ENCODE peak calls at places on chromosomes 1 and 21, in six cellular contexts. C is fibroblast of lung, H is ovary, P is cardiac muscle cell, Y is kidney, G is suprapubic skin. F is an unnamed sample.

GRCh38 chr21:33973268-33973667 is 57.7 kb upstream of the ATP5PO start:
- DNase-seq in Y (no peak), P (no peak), C (no peak), G (no peak), H (no peak), F (no peak)

GRCh38 chr1:30303387-30303786 is 420.0 kb downstream of the MATN1 start:
- DNase-seq in H (no peak), C (no peak), G (no peak), P (no peak), Y (no peak), F (no peak)

GRCh38 chr1:151458936-151459330 is 361 bp downstream of the POGZ start:
- DNase-seq in Y (peak), H (peak), C (peak), G (peak), P (peak), F (peak)

GRCh38 chr1:160189649-160190625 is at the start of gene CASQ1:
- DNase-seq in C (peak), G (no peak), P (peak), H (peak), Y (no peak), F (peak)

GRCh38 chr1:212203611-212204010 is 81.6 kb upstream of the PPP2R5A start:
- DNase-seq in C (no peak), H (no peak), G (no peak), Y (no peak), P (no peak), F (no peak)

GRCh38 chr1:163412216-163412615 is 90.5 kb downstream of the NUF2 start:
- DNase-seq in P (peak), G (no peak), H (no peak), Y (no peak), C (no peak), F (no peak)

GRCh38 chr1:63318255-63319068 is 3.9 kb upstream of the FOXD3 start:
- DNase-seq in P (no peak), G (no peak), Y (no peak), C (peak), H (no peak), F (no peak)

GRCh38 chr1:119254067-119254720 is 113.7 kb upstream of the WARS2 start:
- DNase-seq in C (no peak), P (no peak), Y (no peak), H (no peak), G (no peak), F (no peak)

GRCh38 chr1:23194119-23194984 is 22.9 kb downstream of the HTR1D start:
- DNase-seq in P (no peak), C (peak), Y (no peak), H (no peak), G (no peak), F (no peak)

GRCh38 chr1:204128464-204128963 is 23.3 kb downstream of the ETNK2 start:
- DNase-seq in Y (no peak), G (no peak), H (no peak), C (no peak), P (no peak), F (no peak)

GRCh38 chr1:211609120-211610024 is 30.4 kb upstream of the SLC30A1 start:
- DNase-seq in H (no peak), Y (no peak), P (no peak), G (no peak), C (peak), F (no peak)

GRCh38 chr1:77489910-77490309 is 192.5 kb downstream of the ZZZ3 start:
- DNase-seq in G (no peak), H (no peak), P (no peak), Y (no peak), C (peak), F (no peak)

GRCh38 chr1:52632732-52633290 is at the start of gene SHISAL2A:
- DNase-seq in G (no peak), H (peak), C (peak), P (peak), Y (peak), F (no peak)

GRCh38 chr1:38225745-38226144 is 179.2 kb upstream of the POU3F1 start:
- DNase-seq in C (no peak), H (no peak), G (no peak), Y (no peak), P (no peak), F (no peak)

GRCh38 chr1:45804671-45804973 is 1.2 kb downstream of the MAST2 start:
- DNase-seq in G (no peak), H (no peak), C (no peak), Y (no peak), P (no peak), F (no peak)

GRCh38 chr1:93416183-93416582 is 31.7 kb upstream of the FNBP1L start:
- DNase-seq in G (no peak), C (no peak), P (no peak), Y (no peak), H (no peak), F (no peak)

GRCh38 chr1:159946242-159947187 is 1.1 kb upstream of the IGSF9 start:
- DNase-seq in G (no peak), P (no peak), H (no peak), C (no peak), Y (no peak), F (no peak)

GRCh38 chr21:42563261-42564045 is 49.8 kb downstream of the SLC37A1 start:
- DNase-seq in G (peak), C (no peak), H (peak), P (no peak), Y (peak), F (peak)

GRCh38 chr1:117673405-117673804 is 67.6 kb downstream of the TENT5C start:
- DNase-seq in C (peak), H (no peak), G (no peak), Y (no peak), P (no peak), F (no peak)

GRCh38 chr21:34589511-34590282 is 25.2 kb downstream of the RCAN1 start:
- DNase-seq in Y (no peak), P (no peak), G (no peak), C (no peak), H (no peak), F (no peak)

GRCh38 chr1:39566441-39567137 is 10.0 kb downstream of the PABPC4 start:
- DNase-seq in P (no peak), Y (no peak), G (no peak), H (no peak), C (no peak), F (no peak)

GRCh38 chr1:44409019-44409602 is 4.1 kb downstream of the RNF220 start:
- DNase-seq in P (no peak), Y (no peak), H (no peak), C (peak), G (no peak), F (no peak)

GRCh38 chr1:156146749-156147405 is 6.5 kb upstream of the SEMA4A start:
- DNase-seq in C (no peak), Y (peak), P (no peak), H (peak), G (no peak), F (peak)

GRCh38 chr21:42526379-42526727 is 12.7 kb downstream of the SLC37A1 start:
- DNase-seq in H (no peak), C (no peak), P (peak), Y (peak), G (peak), F (no peak)

GRCh38 chr1:106768501-106768900 is 288.0 kb upstream of the PRMT6 start:
- DNase-seq in Y (no peak), P (no peak), C (peak), G (no peak), H (no peak), F (no peak)

GRCh38 chr1:244030481-244031040 is 20.5 kb upstream of the ZBTB18 start:
- DNase-seq in C (no peak), H (no peak), G (no peak), P (no peak), Y (no peak), F (no peak)

GRCh38 chr1:9239622-9240401 is 5.2 kb downstream of the H6PD start:
- DNase-seq in C (peak), Y (no peak), G (no peak), P (no peak), H (peak), F (no peak)

GRCh38 chr1:68010094-68010493 is 40.3 kb downstream of the DIRAS3 start:
- DNase-seq in Y (no peak), P (peak), H (no peak), C (peak), G (no peak), F (no peak)

GRCh38 chr1:14549897-14550635 is 48.4 kb upstream of the KAZN start:
- DNase-seq in G (no peak), P (no peak), C (no peak), Y (no peak), H (no peak), F (no peak)

GRCh38 chr21:28280611-28281010 is 712.1 kb downstream of the LTN1 start:
- DNase-seq in G (no peak), P (no peak), H (no peak), Y (no peak), C (no peak), F (no peak)

GRCh38 chr1:116472431-116472961 is 98.3 kb downstream of the CD58 start:
- DNase-seq in G (no peak), P (no peak), H (no peak), C (no peak), Y (no peak), F (no peak)

GRCh38 chr1:196464545-196464944 is 143.7 kb downstream of the KCNT2 start:
- DNase-seq in H (no peak), P (no peak), Y (no peak), C (peak), G (no peak), F (no peak)

GRCh38 chr1:45206808-45207624 is 611 bp upstream of the ZSWIM5 start:
- DNase-seq in H (no peak), C (no peak), G (no peak), P (no peak), Y (no peak), F (no peak)

GRCh38 chr21:37060296-37060695 is 12.6 kb downstream of the PIGP start:
- DNase-seq in H (no peak), P (peak), G (no peak), C (peak), Y (no peak), F (no peak)

GRCh38 chr1:235415008-235415904 is 48.0 kb downstream of the TBCE start:
- DNase-seq in Y (no peak), P (peak), H (peak), G (no peak), C (peak), F (peak)

GRCh38 chr1:161089251-161089924 is at the start of gene NECTIN4:
- DNase-seq in P (no peak), C (no peak), H (no peak), G (peak), Y (peak), F (no peak)

GRCh38 chr1:101346419-101346818 is 109.6 kb downstream of the S1PR1 start:
- DNase-seq in P (no peak), C (no peak), H (no peak), Y (no peak), G (no peak), F (no peak)

DNA sequence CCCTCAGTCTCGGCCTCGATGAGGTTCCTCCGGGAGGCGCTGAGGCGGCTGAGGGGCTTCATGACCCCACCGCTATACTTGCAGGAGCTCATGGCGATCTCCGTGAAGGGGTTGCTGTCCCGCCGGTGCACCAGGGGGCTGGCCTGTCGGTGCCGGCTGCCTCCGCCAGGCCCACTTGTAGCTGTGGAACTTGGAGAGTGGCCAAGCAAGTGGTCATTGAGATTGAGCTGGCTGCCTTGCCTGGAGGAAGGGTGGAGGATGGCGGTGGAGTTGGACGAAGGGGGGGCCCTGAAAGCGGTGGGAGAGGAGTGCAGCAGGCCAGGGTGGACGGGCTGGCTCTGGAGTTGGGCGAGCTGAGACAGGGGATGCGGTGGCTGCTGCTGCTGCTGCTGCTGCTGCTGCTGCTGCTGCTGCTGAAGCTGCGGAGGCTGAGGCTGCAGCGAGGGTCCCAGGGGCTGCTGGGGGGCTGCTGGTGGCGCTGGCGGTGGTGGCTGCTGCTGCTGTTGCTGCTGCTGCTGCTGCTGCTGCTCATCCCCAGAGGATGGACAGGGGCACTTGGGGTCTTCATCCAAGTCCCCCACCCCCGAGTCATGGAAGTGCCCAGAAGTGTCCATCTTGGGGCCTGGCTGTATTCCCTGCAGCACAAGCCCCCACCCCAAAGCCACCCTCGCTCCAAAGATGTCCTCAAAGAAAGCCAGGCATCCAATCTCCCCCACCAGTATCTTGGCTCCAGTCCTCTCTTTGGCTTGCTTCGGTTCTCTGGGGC is 547 bp downstream of the KCNN3 start:
- DNase-seq in G (no peak), H (peak), Y (peak), P (peak), C (peak), F (peak)
- H3K4me3 ChIP-seq in G (peak), H (peak), Y (peak), P (peak), C (no peak), F (peak)

DNA sequence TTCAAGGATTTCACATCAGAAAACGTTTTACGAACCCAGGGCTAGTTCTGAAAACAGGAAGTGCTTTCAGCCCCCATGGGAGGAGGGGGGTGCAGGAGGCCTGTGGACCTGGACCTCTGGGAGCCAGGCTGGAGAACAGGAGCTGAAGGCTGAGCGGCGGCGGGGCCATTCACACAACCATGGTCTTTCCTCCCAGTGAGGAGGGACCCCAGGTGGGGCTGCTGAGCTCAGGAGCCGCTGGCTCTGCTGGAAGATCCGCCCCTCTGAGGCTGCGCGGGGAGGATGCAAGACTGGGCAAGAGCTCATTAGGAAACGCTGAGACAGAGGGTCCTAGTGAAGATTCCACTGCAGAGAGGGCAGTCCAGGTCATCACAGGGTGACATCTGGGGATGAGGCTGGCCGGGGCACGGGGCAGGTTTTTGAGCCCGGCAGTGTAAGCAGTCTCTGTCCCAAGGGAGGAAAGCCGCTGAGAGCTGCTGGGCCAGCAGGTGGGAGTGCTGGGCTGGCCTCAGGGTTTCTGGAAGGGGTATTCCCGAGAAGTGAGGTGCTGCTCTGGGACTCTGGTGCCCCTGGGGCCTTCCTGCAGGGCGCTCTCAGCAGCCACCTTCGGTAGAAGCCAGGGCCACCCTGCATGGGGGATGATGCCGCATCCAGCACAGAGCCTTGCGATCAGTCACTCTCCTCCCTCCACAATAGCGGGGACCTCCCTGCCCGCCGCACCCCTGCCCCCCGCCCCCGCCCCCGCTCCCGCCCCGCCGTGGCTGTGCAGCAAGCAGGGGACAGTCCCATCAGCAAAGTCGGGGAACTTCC is 7.5 kb downstream of the MX2 start:
- DNase-seq in C (no peak), G (no peak), Y (no peak), H (peak), P (peak), F (no peak)
- TF ChIP-seq CTCF in C (peak), G (no peak), Y (no peak), H (no peak), P (peak), F (no peak)

DNA sequence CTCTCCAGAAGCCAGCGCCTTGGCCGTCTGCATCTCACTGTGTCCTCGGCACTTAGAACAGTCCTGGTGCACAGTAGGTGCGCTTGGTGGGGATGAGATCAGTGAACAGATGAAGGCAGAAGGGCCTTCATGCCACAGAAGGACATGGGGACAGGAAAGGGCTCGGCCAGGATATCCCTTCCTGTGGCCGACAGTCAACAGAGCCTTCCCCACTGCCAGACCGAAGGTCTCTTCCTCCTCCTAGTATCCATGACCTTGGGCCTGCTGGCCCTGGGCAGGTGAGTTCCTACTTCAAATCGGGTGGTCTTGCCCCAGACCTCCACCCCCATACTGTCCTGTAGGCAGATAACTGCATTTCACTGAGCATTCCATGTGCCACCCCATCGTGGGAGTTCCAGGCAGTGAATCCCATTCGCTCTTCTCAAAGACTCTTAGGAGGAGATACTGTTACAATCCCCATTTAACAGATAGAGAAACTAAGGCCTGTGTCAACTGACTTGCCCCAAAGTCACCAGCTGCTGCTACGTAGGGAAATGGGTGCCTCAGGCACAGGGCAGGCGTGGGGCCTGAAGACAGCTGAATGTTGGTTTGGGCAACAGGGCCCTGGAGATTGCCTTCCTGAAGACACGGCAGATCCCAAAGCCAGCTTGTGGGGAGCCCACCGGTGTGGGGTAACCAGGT is 3.5 kb downstream of the PLEKHG5 start:
- DNase-seq in C (no peak), H (no peak), P (no peak), Y (no peak), G (no peak), F (no peak)
- H3K4me3 ChIP-seq in C (no peak), H (no peak), P (no peak), Y (no peak), G (peak), F (no peak)

DNA sequence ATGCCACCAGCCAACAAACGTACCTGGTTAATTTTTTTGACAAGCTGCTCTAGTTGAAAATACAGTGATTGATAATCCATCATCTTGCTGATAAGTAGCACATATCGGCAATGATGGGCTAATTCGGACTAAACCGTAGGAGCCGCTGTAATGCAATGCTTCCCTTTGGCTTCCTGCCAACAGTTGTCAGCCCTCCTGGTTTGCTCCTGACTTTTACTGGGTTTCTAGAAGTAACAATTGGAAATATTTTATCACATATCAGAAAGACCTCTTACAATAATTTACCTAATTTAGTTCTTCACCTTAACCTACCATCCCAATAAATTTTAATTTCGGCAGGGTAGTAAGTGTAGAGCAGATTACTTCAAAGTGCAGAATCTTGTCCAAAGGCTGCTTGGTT is 148.5 kb downstream of the DHRS3 start:
- DNase-seq in C (no peak), G (no peak), Y (no peak), H (no peak), P (no peak), F (no peak)
- TF ChIP-seq CTCF in C (no peak), G (no peak), Y (no peak), H (no peak), P (no peak), F (no peak)

DNA sequence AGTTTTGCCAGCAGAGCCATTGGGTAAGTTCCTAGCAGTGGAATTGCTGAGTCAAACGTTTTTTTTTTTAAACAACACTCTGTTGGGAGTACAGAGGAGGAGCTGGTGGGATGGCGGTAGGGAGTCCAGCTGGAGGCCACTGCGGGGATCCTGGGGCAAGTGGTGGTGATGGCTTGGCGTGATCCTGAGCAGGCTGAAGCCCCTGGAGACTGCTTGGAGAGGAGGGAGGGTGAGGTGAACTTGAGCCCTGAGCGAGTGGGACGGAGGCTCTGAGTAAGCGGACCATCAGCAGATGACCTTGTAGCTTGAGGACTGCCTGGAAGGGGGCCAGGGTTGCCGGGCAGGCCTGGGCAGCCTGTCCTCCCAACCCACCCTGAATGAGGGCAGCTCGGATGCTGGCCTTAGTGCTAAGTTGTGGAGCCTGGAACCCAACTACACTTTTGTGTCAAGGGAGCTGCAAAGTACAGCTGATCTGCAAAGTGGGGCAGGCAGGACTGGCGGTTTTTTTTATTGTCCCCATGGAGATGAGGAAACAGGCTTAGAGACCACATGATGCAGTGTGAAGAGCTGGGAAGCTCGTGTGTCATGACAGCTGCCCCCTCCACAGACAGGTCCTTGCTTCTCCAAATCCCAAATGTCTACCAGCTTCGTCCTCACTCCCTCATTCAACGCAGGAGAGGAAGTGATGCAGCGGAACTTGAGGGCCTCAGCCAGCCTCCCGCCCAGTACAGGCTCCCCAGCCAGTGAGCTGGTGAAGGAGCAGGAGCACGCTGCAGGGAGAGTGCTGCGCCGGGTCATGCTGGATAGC is 20.2 kb downstream of the MRPL37 start:
- DNase-seq in G (no peak), H (peak), P (peak), C (peak), Y (peak), F (peak)
- H3K4me3 ChIP-seq in G (no peak), H (no peak), P (no peak), C (no peak), Y (no peak), F (no peak)

F was measured in dorsolateral prefrontal cortex.